ENCODE peak calls at places on chromosomes 13 and 19, in four cellular contexts. One of them, this sample, is unnamed.

GRCh38 chr19:47691090-47691489 is 22.1 kb upstream of the EHD2 start:
- DNase-seq in cardiac fibroblast: no peak
- DNase-seq in stomach: no peak
- DNase-seq in HAP-1: no peak
- DNase-seq in this sample: no peak

GRCh38 chr13:102847272-102848234 is 1.7 kb downstream of the ERCC5 start:
- DNase-seq in HAP-1: peak
- DNase-seq in cardiac fibroblast: peak
- DNase-seq in stomach: no peak
- DNase-seq in this sample: no peak

GRCh38 chr13:44726777-44727176 is 150.6 kb upstream of the TSC22D1 start:
- DNase-seq in cardiac fibroblast: no peak
- DNase-seq in stomach: no peak
- DNase-seq in HAP-1: no peak
- DNase-seq in this sample: no peak

GRCh38 chr19:7689165-7689564 is 8.5 kb downstream of the TRAPPC5 start:
- DNase-seq in stomach: no peak
- DNase-seq in cardiac fibroblast: no peak
- DNase-seq in HAP-1: no peak
- DNase-seq in this sample: no peak

GRCh38 chr13:43652751-43653150 is 134.0 kb downstream of the ENOX1 start:
- DNase-seq in stomach: no peak
- DNase-seq in HAP-1: no peak
- DNase-seq in cardiac fibroblast: no peak
- DNase-seq in this sample: no peak

GRCh38 chr19:5217171-5217570 is 123.4 kb downstream of the PTPRS start:
- DNase-seq in cardiac fibroblast: no peak
- DNase-seq in HAP-1: no peak
- DNase-seq in stomach: no peak
- DNase-seq in this sample: no peak

GRCh38 chr13:73970413-73971055 is 163.7 kb downstream of the KLF12 start:
- DNase-seq in stomach: no peak
- DNase-seq in HAP-1: no peak
- DNase-seq in cardiac fibroblast: peak
- DNase-seq in this sample: no peak

GRCh38 chr13:38819053-38819452 is 132.2 kb downstream of the FREM2 start:
- DNase-seq in stomach: peak
- DNase-seq in HAP-1: no peak
- DNase-seq in cardiac fibroblast: no peak
- DNase-seq in this sample: peak

GRCh38 chr19:38921420-38922274 is 8.9 kb downstream of the SARS2 start:
- DNase-seq in stomach: no peak
- DNase-seq in cardiac fibroblast: no peak
- DNase-seq in HAP-1: no peak
- DNase-seq in this sample: peak

GRCh38 chr19:49716154-49716553 is 25.2 kb downstream of the CPT1C start:
- DNase-seq in stomach: no peak
- DNase-seq in HAP-1: no peak
- DNase-seq in cardiac fibroblast: no peak
- DNase-seq in this sample: no peak

GRCh38 chr13:27171830-27172494 is 351 bp upstream of the USP12 start:
- DNase-seq in stomach: peak
- DNase-seq in cardiac fibroblast: peak
- DNase-seq in HAP-1: peak
- DNase-seq in this sample: peak

GRCh38 chr13:20389696-20390525 is 135.7 kb downstream of the CRYL1 start:
- DNase-seq in stomach: no peak
- DNase-seq in cardiac fibroblast: no peak
- DNase-seq in HAP-1: no peak
- DNase-seq in this sample: no peak

GRCh38 chr13:44779085-44779484 is 203.0 kb upstream of the TSC22D1 start:
- DNase-seq in HAP-1: no peak
- DNase-seq in stomach: no peak
- DNase-seq in cardiac fibroblast: no peak
- DNase-seq in this sample: no peak

GRCh38 chr19:51415187-51415586 is 2.3 kb downstream of the SIGLEC10 start:
- DNase-seq in stomach: no peak
- DNase-seq in cardiac fibroblast: no peak
- DNase-seq in HAP-1: no peak
- DNase-seq in this sample: no peak

GRCh38 chr19:8580710-8581281 is 3.6 kb upstream of the MYO1F start:
- DNase-seq in HAP-1: peak
- DNase-seq in stomach: peak
- DNase-seq in cardiac fibroblast: peak
- DNase-seq in this sample: peak

DNA sequence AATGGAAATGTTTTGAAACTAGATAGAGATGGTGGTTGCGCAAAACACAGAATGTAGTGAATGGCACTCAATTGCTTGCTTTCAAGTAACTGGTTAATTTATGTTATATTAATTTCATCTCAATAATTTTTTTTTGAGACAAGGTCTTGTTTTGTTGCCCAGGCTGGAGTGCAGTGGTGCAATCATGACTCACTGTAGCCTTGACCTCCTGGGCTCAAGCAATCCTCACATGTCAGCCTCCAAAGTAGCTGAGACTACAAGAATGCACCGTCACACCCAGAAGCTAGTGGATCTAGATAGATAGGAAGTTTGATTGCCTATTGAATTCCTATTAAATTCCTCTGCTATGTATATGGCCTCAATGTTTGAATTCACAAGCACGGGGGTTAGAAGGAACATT is 26.4 kb upstream of the ADGRE2 start:
- DNase-seq in stomach: no peak
- DNase-seq in HAP-1: no peak
- DNase-seq in cardiac fibroblast: no peak
- DNase-seq in this sample: no peak
- H3K4me3 ChIP-seq in stomach: no peak
- H3K4me3 ChIP-seq in HAP-1: no peak
- H3K4me3 ChIP-seq in cardiac fibroblast: no peak
- H3K4me3 ChIP-seq in this sample: no peak

GRCh38 chr19:40422428-40423226 is 3.2 kb downstream of the SERTAD1 start:
- DNase-seq in HAP-1: no peak
- DNase-seq in cardiac fibroblast: no peak
- DNase-seq in stomach: no peak
- DNase-seq in this sample: no peak

GRCh38 chr19:40425450-40426287 is at the start of gene SERTAD1:
- DNase-seq in cardiac fibroblast: peak
- DNase-seq in stomach: peak
- DNase-seq in HAP-1: peak
- DNase-seq in this sample: peak

GRCh38 chr19:40424637-40425449 is 949 bp downstream of the SERTAD1 start:
- DNase-seq in cardiac fibroblast: peak
- DNase-seq in stomach: no peak
- DNase-seq in HAP-1: peak
- DNase-seq in this sample: no peak

GRCh38 chr19:40423227-40423566 is 2.6 kb downstream of the SERTAD1 start:
- DNase-seq in stomach: no peak
- DNase-seq in HAP-1: no peak
- DNase-seq in cardiac fibroblast: no peak
- DNase-seq in this sample: no peak

GRCh38 chr19:40423938-40424337 is 1.9 kb downstream of the SERTAD1 start:
- DNase-seq in stomach: no peak
- DNase-seq in HAP-1: no peak
- DNase-seq in cardiac fibroblast: no peak
- DNase-seq in this sample: no peak
- H3K4me3 ChIP-seq in stomach: peak
- H3K4me3 ChIP-seq in HAP-1: no peak
- H3K4me3 ChIP-seq in cardiac fibroblast: peak
- H3K4me3 ChIP-seq in this sample: no peak

GRCh38 chr19:12938536-12939291 is at the start of gene CALR:
- DNase-seq in cardiac fibroblast: peak
- DNase-seq in stomach: no peak
- DNase-seq in HAP-1: no peak
- DNase-seq in this sample: no peak
- H3K4me3 ChIP-seq in cardiac fibroblast: peak
- H3K4me3 ChIP-seq in stomach: peak
- H3K4me3 ChIP-seq in HAP-1: peak
- H3K4me3 ChIP-seq in this sample: peak

GRCh38 chr19:16529466-16530144 is 12.6 kb downstream of the CHERP start:
- DNase-seq in stomach: no peak
- DNase-seq in HAP-1: no peak
- DNase-seq in cardiac fibroblast: no peak
- DNase-seq in this sample: peak
- H3K4me3 ChIP-seq in stomach: no peak
- H3K4me3 ChIP-seq in HAP-1: no peak
- H3K4me3 ChIP-seq in cardiac fibroblast: no peak
- H3K4me3 ChIP-seq in this sample: no peak

DNA sequence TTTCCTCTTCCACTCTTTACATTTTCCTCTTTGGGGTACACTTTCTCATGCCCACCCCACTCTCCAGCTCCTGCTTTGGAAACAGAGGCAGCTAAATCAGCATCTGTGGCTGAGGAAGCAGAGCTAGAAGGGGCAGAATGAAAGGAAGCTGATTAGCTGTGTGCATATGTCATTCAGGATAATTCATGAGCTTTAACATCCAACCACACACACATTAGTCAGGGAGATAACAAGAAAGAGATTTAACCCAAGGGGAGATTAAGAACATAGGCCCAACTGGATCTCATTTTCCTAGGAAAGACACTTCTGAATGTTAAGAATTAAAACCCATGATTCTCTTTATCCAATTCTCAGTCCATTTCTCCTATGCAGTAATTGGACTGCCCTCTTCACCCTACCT is 405.5 kb downstream of the TBC1D4 start:
- DNase-seq in HAP-1: no peak
- DNase-seq in stomach: no peak
- DNase-seq in cardiac fibroblast: no peak
- DNase-seq in this sample: no peak
- H3K4me3 ChIP-seq in HAP-1: no peak
- H3K4me3 ChIP-seq in stomach: no peak
- H3K4me3 ChIP-seq in cardiac fibroblast: no peak
- H3K4me3 ChIP-seq in this sample: no peak

DNA sequence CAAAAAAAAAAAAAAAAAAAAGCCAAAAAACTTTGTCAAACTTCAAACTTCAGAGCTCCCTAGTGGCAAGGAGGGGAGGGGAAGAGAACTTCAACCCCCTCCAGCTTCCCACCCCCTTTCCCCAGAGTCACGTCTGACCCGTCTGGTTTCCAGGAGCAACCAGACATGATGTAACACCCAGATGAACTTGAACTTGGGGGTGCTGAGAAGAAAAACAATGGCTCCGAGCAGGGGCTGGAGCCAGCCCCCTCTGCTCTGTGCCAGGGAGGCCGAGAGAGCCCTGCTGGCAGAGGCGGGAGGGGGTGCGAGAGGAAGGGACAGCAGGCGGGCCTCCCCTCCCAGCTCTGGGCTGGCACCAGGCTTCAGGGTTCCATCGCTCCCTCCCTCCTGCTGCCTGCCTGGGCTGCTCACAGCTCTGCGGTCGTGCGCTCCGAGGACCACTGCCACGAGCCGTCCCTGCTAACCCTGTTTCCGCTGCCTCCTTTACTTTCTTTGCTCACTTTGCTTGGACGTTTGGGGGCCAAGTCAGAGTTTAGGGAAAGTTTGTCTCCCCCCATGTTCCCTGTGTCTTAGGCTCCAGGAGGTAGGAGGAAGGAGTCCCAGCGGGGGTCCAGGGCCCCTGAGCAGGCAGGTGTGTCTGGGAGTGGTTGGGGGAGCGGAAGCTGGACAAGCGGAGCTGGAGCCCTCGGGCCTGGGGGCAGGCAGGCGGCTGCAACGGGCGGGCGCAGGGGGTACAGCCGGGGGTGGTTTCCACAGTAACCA is 11.1 kb downstream of the LYL1 start:
- DNase-seq in HAP-1: no peak
- DNase-seq in cardiac fibroblast: peak
- DNase-seq in stomach: no peak
- DNase-seq in this sample: no peak
- H3K4me3 ChIP-seq in HAP-1: no peak
- H3K4me3 ChIP-seq in cardiac fibroblast: no peak
- H3K4me3 ChIP-seq in stomach: no peak
- H3K4me3 ChIP-seq in this sample: no peak

GRCh38 chr19:1401889-1402217 is 511 bp upstream of the GAMT start:
- DNase-seq in stomach: no peak
- DNase-seq in cardiac fibroblast: no peak
- DNase-seq in HAP-1: no peak
- DNase-seq in this sample: no peak
- H3K4me3 ChIP-seq in stomach: peak
- H3K4me3 ChIP-seq in cardiac fibroblast: peak
- H3K4me3 ChIP-seq in HAP-1: peak
- H3K4me3 ChIP-seq in this sample: peak

GRCh38 chr19:23716792-23717191 is 29.8 kb upstream of the ZNF675 start:
- DNase-seq in stomach: no peak
- DNase-seq in HAP-1: no peak
- DNase-seq in cardiac fibroblast: no peak
- DNase-seq in this sample: no peak

GRCh38 chr19:23718802-23719201 is 31.8 kb upstream of the ZNF675 start:
- DNase-seq in cardiac fibroblast: no peak
- DNase-seq in HAP-1: no peak
- DNase-seq in stomach: no peak
- DNase-seq in this sample: no peak
- H3K4me3 ChIP-seq in cardiac fibroblast: no peak
- H3K4me3 ChIP-seq in HAP-1: no peak
- H3K4me3 ChIP-seq in stomach: no peak
- H3K4me3 ChIP-seq in this sample: no peak

DNA sequence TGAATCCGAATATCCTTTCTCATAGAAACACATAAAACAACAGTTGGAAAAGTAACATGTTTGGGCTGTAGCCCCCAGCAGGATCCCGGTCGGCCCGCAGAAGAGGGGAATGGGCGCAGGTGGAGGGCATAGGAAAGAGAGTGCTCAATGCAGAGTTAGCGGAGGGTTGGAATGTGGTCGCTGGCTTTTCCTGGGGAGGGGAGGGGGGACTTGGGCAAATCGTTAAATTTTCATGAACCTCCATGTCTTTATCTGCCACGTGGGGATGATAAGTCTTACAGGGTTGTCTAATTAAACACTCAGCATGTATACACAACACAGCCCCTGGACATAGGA is 425 bp upstream of the SLC46A3 start:
- DNase-seq in cardiac fibroblast: no peak
- DNase-seq in HAP-1: no peak
- DNase-seq in stomach: no peak
- DNase-seq in this sample: no peak
- H3K4me3 ChIP-seq in cardiac fibroblast: peak
- H3K4me3 ChIP-seq in HAP-1: peak
- H3K4me3 ChIP-seq in stomach: peak
- H3K4me3 ChIP-seq in this sample: peak